ENCODE peak calls at places on chromosomes 4 and X, in four cellular contexts. One of them, this sample, is unnamed.

GRCh38 chr4:66906314-66906713 is 639.0 kb downstream of the CENPC start:
- DNase-seq in GM12878: no peak
- DNase-seq in K562: no peak
- DNase-seq in HepG2: no peak
- DNase-seq in this sample: peak

GRCh38 chr4:72424006-72424405 is 145.0 kb downstream of the ADAMTS3 start:
- DNase-seq in GM12878: no peak
- DNase-seq in K562: no peak
- DNase-seq in HepG2: no peak
- DNase-seq in this sample: no peak

GRCh38 chrX:81082649-81083048 is 119.1 kb downstream of the HMGN5 start:
- DNase-seq in GM12878: no peak
- DNase-seq in K562: no peak
- DNase-seq in HepG2: no peak
- DNase-seq in this sample: no peak

GRCh38 chr4:76457885-76458284 is 22.9 kb downstream of the SHROOM3 start:
- DNase-seq in GM12878: no peak
- DNase-seq in K562: peak
- DNase-seq in HepG2: no peak
- DNase-seq in this sample: no peak

GRCh38 chrX:2320580-2321327 is 180.0 kb downstream of the DHRSX start:
- DNase-seq in GM12878: no peak
- DNase-seq in K562: no peak
- DNase-seq in HepG2: peak
- DNase-seq in this sample: no peak

GRCh38 chrX:136146614-136147319 is 566 bp upstream of the FHL1 start:
- DNase-seq in GM12878: no peak
- DNase-seq in K562: no peak
- DNase-seq in HepG2: no peak
- DNase-seq in this sample: peak

GRCh38 chr4:95387719-95388118 is 161.1 kb downstream of the UNC5C start:
- DNase-seq in GM12878: no peak
- DNase-seq in K562: no peak
- DNase-seq in HepG2: no peak
- DNase-seq in this sample: no peak

GRCh38 chrX:121869876-121870477 is 822.6 kb downstream of the GLUD2 start:
- DNase-seq in GM12878: no peak
- DNase-seq in K562: no peak
- DNase-seq in HepG2: no peak
- DNase-seq in this sample: peak

GRCh38 chr4:71151054-71151453 is 157.6 kb downstream of the DCK start:
- DNase-seq in GM12878: no peak
- DNase-seq in K562: no peak
- DNase-seq in HepG2: no peak
- DNase-seq in this sample: no peak

GRCh38 chr4:70619778-70620177 is 8.8 kb upstream of the ENAM start:
- DNase-seq in GM12878: no peak
- DNase-seq in K562: no peak
- DNase-seq in HepG2: no peak
- DNase-seq in this sample: no peak

GRCh38 chrX:135982860-135983259 is 2.4 kb upstream of the SLC9A6 start:
- DNase-seq in GM12878: no peak
- DNase-seq in K562: peak
- DNase-seq in HepG2: no peak
- DNase-seq in this sample: no peak

GRCh38 chr4:46804781-46805413 is 104.1 kb downstream of the COX7B2 start:
- DNase-seq in GM12878: no peak
- DNase-seq in K562: no peak
- DNase-seq in HepG2: no peak
- DNase-seq in this sample: no peak

GRCh38 chrX:112874140-112874539 is 33.5 kb upstream of the AMOT start:
- DNase-seq in GM12878: no peak
- DNase-seq in K562: no peak
- DNase-seq in HepG2: no peak
- DNase-seq in this sample: peak

GRCh38 chr4:51942108-51942832 is 77.9 kb downstream of the LRRC66 start:
- DNase-seq in GM12878: no peak
- DNase-seq in K562: no peak
- DNase-seq in HepG2: no peak
- DNase-seq in this sample: no peak

GRCh38 chrX:26788402-26788998 is 572.5 kb downstream of the MAGEB5 start:
- DNase-seq in GM12878: no peak
- DNase-seq in K562: no peak
- DNase-seq in HepG2: no peak
- DNase-seq in this sample: no peak

GRCh38 chr4:93775551-93775950 is 53.0 kb upstream of the ATOH1 start:
- DNase-seq in GM12878: no peak
- DNase-seq in K562: no peak
- DNase-seq in HepG2: no peak
- DNase-seq in this sample: no peak

GRCh38 chrX:101265869-101266428 is 25.2 kb downstream of the TAF7L start:
- DNase-seq in GM12878: no peak
- DNase-seq in K562: no peak
- DNase-seq in HepG2: no peak
- DNase-seq in this sample: no peak

GRCh38 chr4:121696140-121696640 is 590 bp downstream of the ANXA5 start:
- DNase-seq in GM12878: no peak
- DNase-seq in K562: peak
- DNase-seq in HepG2: peak
- DNase-seq in this sample: peak

GRCh38 chr4:83657336-83657735 is 121.4 kb downstream of the GPAT3 start:
- DNase-seq in GM12878: no peak
- DNase-seq in K562: no peak
- DNase-seq in HepG2: no peak
- DNase-seq in this sample: no peak

GRCh38 chr4:152540941-152541340 is 5.0 kb upstream of the FBXW7 start:
- DNase-seq in GM12878: no peak
- DNase-seq in K562: no peak
- DNase-seq in HepG2: no peak
- DNase-seq in this sample: no peak

GRCh38 chr4:154595807-154596206 is 5.3 kb upstream of the FGA start:
- DNase-seq in GM12878: no peak
- DNase-seq in K562: no peak
- DNase-seq in HepG2: peak
- DNase-seq in this sample: no peak

GRCh38 chrX:104488811-104489210 is 77.2 kb upstream of the IL1RAPL2 start:
- DNase-seq in GM12878: no peak
- DNase-seq in K562: no peak
- DNase-seq in HepG2: no peak
- DNase-seq in this sample: no peak

GRCh38 chrX:38704146-38704882 is 96.9 kb upstream of the MID1IP1 start:
- DNase-seq in GM12878: no peak
- DNase-seq in K562: no peak
- DNase-seq in HepG2: no peak
- DNase-seq in this sample: no peak

GRCh38 chrX:40064055-40064597 is 33.6 kb downstream of the BCOR start:
- DNase-seq in GM12878: no peak
- DNase-seq in K562: no peak
- DNase-seq in HepG2: no peak
- DNase-seq in this sample: peak

GRCh38 chr4:23384741-23385140 is 505.1 kb downstream of the PPARGC1A start:
- DNase-seq in GM12878: no peak
- DNase-seq in K562: no peak
- DNase-seq in HepG2: no peak
- DNase-seq in this sample: no peak

GRCh38 chrX:56788717-56789122 is 59.7 kb downstream of the NBDY start:
- DNase-seq in GM12878: no peak
- DNase-seq in K562: peak
- DNase-seq in HepG2: peak
- DNase-seq in this sample: no peak

GRCh38 chr4:152944678-152945320 is 8.7 kb downstream of the FHDC1 start:
- DNase-seq in GM12878: no peak
- DNase-seq in K562: no peak
- DNase-seq in HepG2: no peak
- DNase-seq in this sample: no peak

GRCh38 chrX:77749695-77750094 is 36.3 kb downstream of the ATRX start:
- DNase-seq in GM12878: no peak
- DNase-seq in K562: no peak
- DNase-seq in HepG2: no peak
- DNase-seq in this sample: no peak

GRCh38 chr4:148730766-148731165 is 288.6 kb upstream of the NR3C2 start:
- DNase-seq in GM12878: no peak
- DNase-seq in K562: no peak
- DNase-seq in HepG2: no peak
- DNase-seq in this sample: no peak

GRCh38 chr4:148735432-148736155 is 293.4 kb upstream of the NR3C2 start:
- DNase-seq in GM12878: no peak
- DNase-seq in K562: no peak
- DNase-seq in HepG2: no peak
- DNase-seq in this sample: no peak

GRCh38 chr4:148730241-148730640 is 288.0 kb upstream of the NR3C2 start:
- DNase-seq in GM12878: no peak
- DNase-seq in K562: no peak
- DNase-seq in HepG2: no peak
- DNase-seq in this sample: no peak
- TF ChIP-seq JUNB in GM12878: no peak
- TF ChIP-seq JUNB in K562: no peak
- TF ChIP-seq JUNB in HepG2: no peak
- TF ChIP-seq JUNB in this sample: no peak

GRCh38 chrX:10591363-10592036 is 28.9 kb downstream of the MID1 start:
- DNase-seq in GM12878: no peak
- DNase-seq in K562: no peak
- DNase-seq in HepG2: no peak
- DNase-seq in this sample: no peak

GRCh38 chrX:10589098-10589497 is 31.3 kb downstream of the MID1 start:
- DNase-seq in GM12878: no peak
- DNase-seq in K562: no peak
- DNase-seq in HepG2: no peak
- DNase-seq in this sample: no peak
- TF ChIP-seq POLR2AphosphoS5 in GM12878: no peak
- TF ChIP-seq POLR2AphosphoS5 in K562: no peak
- TF ChIP-seq POLR2AphosphoS5 in HepG2: no peak
- TF ChIP-seq POLR2AphosphoS5 in this sample: no peak

GRCh38 chr4:173524218-173525117 is 5.6 kb downstream of the HAND2 start:
- DNase-seq in GM12878: no peak
- DNase-seq in K562: peak
- DNase-seq in HepG2: no peak
- DNase-seq in this sample: peak

GRCh38 chr4:173520921-173521473 is 9.0 kb downstream of the HAND2 start:
- DNase-seq in GM12878: no peak
- DNase-seq in K562: no peak
- DNase-seq in HepG2: no peak
- DNase-seq in this sample: no peak

GRCh38 chr4:173521474-173522159 is 8.4 kb downstream of the HAND2 start:
- DNase-seq in GM12878: no peak
- DNase-seq in K562: no peak
- DNase-seq in HepG2: no peak
- DNase-seq in this sample: peak

GRCh38 chr4:173522160-173522873 is 7.7 kb downstream of the HAND2 start:
- DNase-seq in GM12878: no peak
- DNase-seq in K562: peak
- DNase-seq in HepG2: no peak
- DNase-seq in this sample: peak

DNA sequence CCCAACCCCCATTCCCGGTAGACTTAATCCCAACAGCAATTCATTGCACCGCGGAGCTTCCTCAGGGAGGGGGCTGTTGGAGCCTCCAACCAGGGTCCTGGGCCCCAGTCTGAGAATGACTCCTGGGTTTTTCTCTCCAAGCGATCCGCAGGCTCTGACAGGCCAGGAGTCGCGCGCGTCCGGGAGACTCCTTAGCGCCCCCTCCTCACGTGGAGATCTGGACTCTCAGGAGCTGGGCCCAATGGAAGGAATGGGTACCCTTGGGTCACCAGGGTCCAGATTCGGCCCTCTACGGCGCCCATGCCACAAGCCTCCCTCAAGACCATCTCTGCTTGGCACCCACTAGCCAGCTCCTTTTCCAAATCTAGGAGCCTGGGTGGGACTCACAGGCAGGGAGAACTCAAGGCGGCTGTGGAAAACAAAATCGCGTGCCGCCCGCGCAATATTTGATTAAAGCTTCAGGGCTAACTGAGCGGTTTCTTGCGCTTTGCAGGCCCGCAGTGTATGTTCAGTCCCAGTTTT is 7.1 kb downstream of the HAND2 start:
- DNase-seq in GM12878: no peak
- DNase-seq in K562: no peak
- DNase-seq in HepG2: no peak
- DNase-seq in this sample: no peak
- H3K4me2 ChIP-seq in GM12878: no peak
- H3K4me2 ChIP-seq in K562: peak
- H3K4me2 ChIP-seq in HepG2: no peak
- H3K4me2 ChIP-seq in this sample: peak

DNA sequence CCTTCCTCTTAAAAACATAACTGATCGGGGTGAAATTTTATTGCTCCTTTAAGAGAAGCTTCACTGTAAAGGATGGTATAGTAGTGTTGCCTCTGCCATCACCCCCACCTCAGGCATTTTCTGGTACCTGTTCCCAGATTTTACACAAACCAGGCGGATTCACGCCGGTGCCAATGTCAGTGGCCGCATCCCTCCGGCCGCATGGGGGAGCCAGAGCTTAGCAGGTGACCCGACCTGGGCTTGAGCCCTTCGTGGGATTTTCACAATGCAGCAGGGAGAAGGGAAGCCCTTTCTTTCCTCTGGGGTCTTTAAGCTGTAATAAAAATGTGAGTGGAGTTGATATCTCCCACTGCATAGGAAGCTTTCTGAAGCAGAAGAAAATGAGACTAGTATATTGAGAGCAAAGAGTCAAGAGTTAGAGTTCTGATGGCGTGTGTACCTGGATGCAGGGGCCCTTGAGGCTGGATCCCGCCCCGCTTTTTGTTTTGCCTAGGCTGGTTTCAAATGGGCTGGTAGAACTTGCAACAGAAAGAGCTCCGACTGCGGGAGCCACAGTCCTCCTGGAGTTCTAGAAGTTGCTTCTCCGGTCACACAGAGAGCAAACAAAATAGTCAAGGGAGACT is 59.4 kb downstream of the POLR2B start:
- DNase-seq in GM12878: no peak
- DNase-seq in K562: peak
- DNase-seq in HepG2: peak
- DNase-seq in this sample: peak
- TF ChIP-seq JUNB in GM12878: no peak
- TF ChIP-seq JUNB in K562: no peak
- TF ChIP-seq JUNB in HepG2: no peak
- TF ChIP-seq JUNB in this sample: no peak

GRCh38 chr4:970854-971520 is 2.4 kb downstream of the DGKQ start:
- DNase-seq in GM12878: no peak
- DNase-seq in K562: no peak
- DNase-seq in HepG2: no peak
- DNase-seq in this sample: no peak

GRCh38 chr4:970046-970745 is 3.2 kb downstream of the DGKQ start:
- DNase-seq in GM12878: no peak
- DNase-seq in K562: no peak
- DNase-seq in HepG2: no peak
- DNase-seq in this sample: no peak

GRCh38 chr4:973431-974397 is at the start of gene DGKQ:
- DNase-seq in GM12878: no peak
- DNase-seq in K562: peak
- DNase-seq in HepG2: peak
- DNase-seq in this sample: peak

GRCh38 chr4:972651-973424 is 531 bp downstream of the DGKQ start:
- DNase-seq in GM12878: no peak
- DNase-seq in K562: no peak
- DNase-seq in HepG2: no peak
- DNase-seq in this sample: peak

GRCh38 chr4:971670-972500 is 1.5 kb downstream of the DGKQ start:
- DNase-seq in GM12878: no peak
- DNase-seq in K562: no peak
- DNase-seq in HepG2: no peak
- DNase-seq in this sample: no peak
- TF ChIP-seq POLR2AphosphoS5 in GM12878: no peak
- TF ChIP-seq POLR2AphosphoS5 in K562: no peak
- TF ChIP-seq POLR2AphosphoS5 in HepG2: no peak
- TF ChIP-seq POLR2AphosphoS5 in this sample: no peak